ENCODE peak calls at places on chromosomes 16 and 17, in ten cellular contexts. B, Q, L, T, Y, W, K, H, X and O are unnamed samples.

GRCh38 chr17:18069101-18069500 is 18.6 kb upstream of the DRG2 start:
- DNase-seq in B (no peak), Q (no peak), L (no peak), T (no peak), Y (no peak), W (no peak), K (no peak), H (no peak), X (peak; percentile 16), O (no peak)

GRCh38 chr17:74485841-74486240 is 19.4 kb downstream of the CD300A start:
- DNase-seq in B (no peak), Q (no peak), L (peak; percentile 48), T (no peak), Y (no peak), W (no peak), K (no peak), H (no peak), X (no peak), O (no peak)

GRCh38 chr16:84443166-84443802 is 61.2 kb downstream of the MEAK7 start:
- DNase-seq in B (no peak), Q (no peak), L (no peak), T (no peak), Y (no peak), W (no peak), K (no peak), H (no peak), X (no peak), O (no peak)

GRCh38 chr16:54582631-54583250 is 296.2 kb upstream of the IRX3 start:
- DNase-seq in B (no peak), Q (no peak), L (no peak), T (no peak), Y (no peak), W (no peak), K (no peak), H (no peak), X (no peak), O (no peak)

GRCh38 chr17:83155128-83156081 is 76.0 kb downstream of the METRNL start:
- DNase-seq in B (no peak), Q (no peak), L (peak; percentile 96), T (peak; percentile 31), Y (no peak), W (no peak), K (peak; percentile 12), H (peak; percentile 97), X (no peak), O (no peak)

GRCh38 chr17:38357488-38358123 is 6.0 kb downstream of the SOCS7 start:
- DNase-seq in B (no peak), Q (no peak), L (no peak), T (no peak), Y (no peak), W (no peak), K (no peak), H (no peak), X (no peak), O (no peak)

GRCh38 chr17:44990994-44991393 is 22.9 kb upstream of the C1QL1 start:
- DNase-seq in B (no peak), Q (no peak), L (no peak), T (no peak), Y (no peak), W (no peak), K (no peak), H (no peak), X (no peak), O (no peak)

GRCh38 chr17:45230787-45231480 is 9.2 kb downstream of the FMNL1 start:
- DNase-seq in B (no peak), Q (no peak), L (peak; percentile 86), T (peak; percentile 60), Y (peak; percentile 22), W (no peak), K (peak; percentile 41), H (no peak), X (no peak), O (peak; percentile 85)

GRCh38 chr16:67341250-67341649 is 14.6 kb downstream of the LRRC36 start:
- DNase-seq in B (no peak), Q (no peak), L (no peak), T (no peak), Y (no peak), W (no peak), K (no peak), H (no peak), X (no peak), O (no peak)

GRCh38 chr16:56355786-56356275 is 69.5 kb downstream of the AMFR start:
- DNase-seq in B (no peak), Q (no peak), L (peak; percentile 82), T (peak; percentile 17), Y (peak; percentile 14), W (no peak), K (no peak), H (no peak), X (no peak), O (peak; percentile 55)